ENCODE peak calls at places on chromosomes 5 and 9, in four cellular contexts. One of them, this sample, is unnamed.

GRCh38 chr5:25427233-25427632 is 782.5 kb upstream of the CDH10 start:
- DNase-seq in HepG2: no peak
- DNase-seq in SK-N-SH: no peak
- DNase-seq in H1: no peak
- DNase-seq in this sample: no peak

GRCh38 chr5:147310059-147310704 is 75.4 kb downstream of the STK32A start:
- DNase-seq in HepG2: no peak
- DNase-seq in SK-N-SH: peak
- DNase-seq in H1: no peak
- DNase-seq in this sample: peak

GRCh38 chr5:116507941-116508655 is 66.5 kb downstream of the SEMA6A start:
- DNase-seq in H1: no peak
- DNase-seq in SK-N-SH: no peak
- DNase-seq in HepG2: no peak
- DNase-seq in this sample: no peak

GRCh38 chr5:2111569-2112105 is 228.9 kb upstream of the IRX4 start:
- DNase-seq in H1: no peak
- DNase-seq in SK-N-SH: no peak
- DNase-seq in HepG2: no peak
- DNase-seq in this sample: no peak

GRCh38 chr5:145981612-145982571 is 45.5 kb downstream of the SH3RF2 start:
- DNase-seq in HepG2: peak
- DNase-seq in H1: no peak
- DNase-seq in SK-N-SH: no peak
- DNase-seq in this sample: peak

GRCh38 chr9:96491079-96491879 is 41.3 kb downstream of the HABP4 start:
- DNase-seq in H1: no peak
- DNase-seq in SK-N-SH: no peak
- DNase-seq in HepG2: peak
- DNase-seq in this sample: no peak

GRCh38 chr5:101306391-101307137 is 403.5 kb upstream of the ST8SIA4 start:
- DNase-seq in HepG2: no peak
- DNase-seq in H1: no peak
- DNase-seq in SK-N-SH: no peak
- DNase-seq in this sample: no peak

GRCh38 chr5:154723740-154724505 is 31.3 kb upstream of the LARP1 start:
- DNase-seq in H1: no peak
- DNase-seq in SK-N-SH: no peak
- DNase-seq in HepG2: no peak
- DNase-seq in this sample: no peak

GRCh38 chr5:138622051-138622450 is 46.9 kb upstream of the HSPA9 start:
- DNase-seq in SK-N-SH: no peak
- DNase-seq in HepG2: no peak
- DNase-seq in H1: no peak
- DNase-seq in this sample: no peak

GRCh38 chr5:6792911-6793451 is 79.7 kb downstream of the TENT4A start:
- DNase-seq in SK-N-SH: no peak
- DNase-seq in H1: no peak
- DNase-seq in HepG2: no peak
- DNase-seq in this sample: no peak

GRCh38 chr5:152932631-152933030 is 527.6 kb upstream of the NMUR2 start:
- DNase-seq in SK-N-SH: no peak
- DNase-seq in H1: no peak
- DNase-seq in HepG2: no peak
- DNase-seq in this sample: no peak

GRCh38 chr9:33649463-33649862 is 125.4 kb downstream of the ANKRD18B start:
- DNase-seq in H1: no peak
- DNase-seq in SK-N-SH: no peak
- DNase-seq in HepG2: no peak
- DNase-seq in this sample: no peak

GRCh38 chr5:32027717-32028321 is 146.3 kb downstream of the GOLPH3 start:
- DNase-seq in H1: no peak
- DNase-seq in HepG2: peak
- DNase-seq in SK-N-SH: no peak
- DNase-seq in this sample: no peak

GRCh38 chr5:73789851-73790281 is 163.9 kb downstream of the ARHGEF28 start:
- DNase-seq in SK-N-SH: no peak
- DNase-seq in HepG2: no peak
- DNase-seq in H1: no peak
- DNase-seq in this sample: no peak

GRCh38 chr5:150386024-150386855 is 26.5 kb downstream of the CD74 start:
- DNase-seq in SK-N-SH: no peak
- DNase-seq in HepG2: no peak
- DNase-seq in H1: no peak
- DNase-seq in this sample: no peak

GRCh38 chr9:75087279-75087823 is 604 bp downstream of the NMRK1 start:
- DNase-seq in SK-N-SH: no peak
- DNase-seq in HepG2: peak
- DNase-seq in H1: no peak
- DNase-seq in this sample: no peak

GRCh38 chr5:10457682-10458574 is 16.2 kb downstream of the ROPN1L start:
- DNase-seq in H1: no peak
- DNase-seq in SK-N-SH: peak
- DNase-seq in HepG2: no peak
- DNase-seq in this sample: peak

GRCh38 chr5:178249191-178249989 is 16.8 kb upstream of the PHYKPL start:
- DNase-seq in HepG2: no peak
- DNase-seq in H1: no peak
- DNase-seq in SK-N-SH: no peak
- DNase-seq in this sample: peak

DNA sequence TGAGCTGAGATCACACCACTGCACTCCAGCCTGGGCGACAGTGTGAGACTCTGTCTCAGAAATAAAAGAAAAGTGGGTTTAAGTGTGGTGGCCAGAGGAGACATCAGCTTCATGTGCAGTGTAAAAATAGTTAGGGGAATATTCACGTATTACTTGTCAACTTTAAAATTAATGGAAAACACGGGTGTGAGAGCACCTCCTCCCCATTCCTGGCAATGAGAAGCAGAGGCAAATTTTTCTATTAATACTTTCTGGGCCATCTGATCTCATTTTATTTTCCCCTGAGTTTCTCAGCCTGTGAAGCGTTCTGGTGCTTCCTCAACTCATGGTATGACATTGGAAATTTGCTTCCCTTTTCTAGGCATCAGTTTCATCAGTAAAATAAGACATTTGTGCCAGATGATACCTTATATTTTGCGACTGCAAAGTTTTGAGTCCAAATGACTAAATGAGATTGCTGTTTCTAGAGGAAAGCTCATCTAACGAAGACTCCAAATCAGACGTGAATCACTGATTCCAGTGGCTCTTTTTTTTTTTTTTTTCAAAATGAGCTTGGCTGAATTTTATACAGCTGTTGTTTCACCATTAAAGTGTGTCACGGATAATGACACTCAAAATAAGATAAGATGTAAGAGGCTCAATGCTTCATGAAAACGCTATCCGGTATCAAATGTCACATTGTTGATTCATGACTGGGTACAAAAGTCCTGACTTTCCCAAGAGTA is 104.6 kb downstream of the MSX2 start:
- DNase-seq in HepG2: no peak
- DNase-seq in SK-N-SH: no peak
- DNase-seq in H1: no peak
- DNase-seq in this sample: no peak
- TF ChIP-seq JUND in HepG2: no peak
- TF ChIP-seq JUND in SK-N-SH: no peak
- TF ChIP-seq JUND in H1: no peak
- TF ChIP-seq JUND in this sample: no peak

GRCh38 chr5:17223375-17224185 is 6.1 kb downstream of the BASP1 start:
- DNase-seq in HepG2: no peak
- DNase-seq in H1: no peak
- DNase-seq in SK-N-SH: no peak
- DNase-seq in this sample: no peak
- TF ChIP-seq JUND in HepG2: no peak
- TF ChIP-seq JUND in H1: no peak
- TF ChIP-seq JUND in SK-N-SH: no peak
- TF ChIP-seq JUND in this sample: no peak

GRCh38 chr5:17944046-17944445 is 309.8 kb downstream of the TAF11L14 start:
- DNase-seq in HepG2: no peak
- DNase-seq in H1: no peak
- DNase-seq in SK-N-SH: no peak
- DNase-seq in this sample: no peak
- TF ChIP-seq JUND in HepG2: no peak
- TF ChIP-seq JUND in H1: no peak
- TF ChIP-seq JUND in SK-N-SH: no peak
- TF ChIP-seq JUND in this sample: no peak

GRCh38 chr9:95092321-95093072 is 225.0 kb downstream of the FANCC start:
- DNase-seq in SK-N-SH: peak
- DNase-seq in HepG2: no peak
- DNase-seq in H1: no peak
- DNase-seq in this sample: no peak

GRCh38 chr9:95089916-95090791 is 227.4 kb downstream of the FANCC start:
- DNase-seq in SK-N-SH: peak
- DNase-seq in H1: no peak
- DNase-seq in HepG2: no peak
- DNase-seq in this sample: peak

GRCh38 chr9:95090871-95091573 is 226.5 kb downstream of the FANCC start:
- DNase-seq in HepG2: no peak
- DNase-seq in SK-N-SH: no peak
- DNase-seq in H1: no peak
- DNase-seq in this sample: no peak

GRCh38 chr9:95091971-95092320 is 225.6 kb downstream of the FANCC start:
- DNase-seq in HepG2: no peak
- DNase-seq in H1: no peak
- DNase-seq in SK-N-SH: no peak
- DNase-seq in this sample: no peak

GRCh38 chr9:95091574-95091970 is 225.9 kb downstream of the FANCC start:
- DNase-seq in H1: no peak
- DNase-seq in SK-N-SH: no peak
- DNase-seq in HepG2: no peak
- DNase-seq in this sample: no peak
- TF ChIP-seq JUND in H1: no peak
- TF ChIP-seq JUND in SK-N-SH: no peak
- TF ChIP-seq JUND in HepG2: no peak
- TF ChIP-seq JUND in this sample: no peak

GRCh38 chr5:95641803-95642220 is 4.8 kb upstream of the RFESD start:
- DNase-seq in SK-N-SH: no peak
- DNase-seq in HepG2: peak
- DNase-seq in H1: no peak
- DNase-seq in this sample: no peak

GRCh38 chr5:95647331-95647659 is 718 bp downstream of the RFESD start:
- DNase-seq in H1: no peak
- DNase-seq in HepG2: no peak
- DNase-seq in SK-N-SH: no peak
- DNase-seq in this sample: no peak

GRCh38 chr5:95643152-95643551 is 3.4 kb upstream of the RFESD start:
- DNase-seq in HepG2: no peak
- DNase-seq in SK-N-SH: no peak
- DNase-seq in H1: no peak
- DNase-seq in this sample: no peak

GRCh38 chr5:95646569-95647330 is at the start of gene RFESD:
- DNase-seq in H1: peak
- DNase-seq in HepG2: peak
- DNase-seq in SK-N-SH: peak
- DNase-seq in this sample: peak

DNA sequence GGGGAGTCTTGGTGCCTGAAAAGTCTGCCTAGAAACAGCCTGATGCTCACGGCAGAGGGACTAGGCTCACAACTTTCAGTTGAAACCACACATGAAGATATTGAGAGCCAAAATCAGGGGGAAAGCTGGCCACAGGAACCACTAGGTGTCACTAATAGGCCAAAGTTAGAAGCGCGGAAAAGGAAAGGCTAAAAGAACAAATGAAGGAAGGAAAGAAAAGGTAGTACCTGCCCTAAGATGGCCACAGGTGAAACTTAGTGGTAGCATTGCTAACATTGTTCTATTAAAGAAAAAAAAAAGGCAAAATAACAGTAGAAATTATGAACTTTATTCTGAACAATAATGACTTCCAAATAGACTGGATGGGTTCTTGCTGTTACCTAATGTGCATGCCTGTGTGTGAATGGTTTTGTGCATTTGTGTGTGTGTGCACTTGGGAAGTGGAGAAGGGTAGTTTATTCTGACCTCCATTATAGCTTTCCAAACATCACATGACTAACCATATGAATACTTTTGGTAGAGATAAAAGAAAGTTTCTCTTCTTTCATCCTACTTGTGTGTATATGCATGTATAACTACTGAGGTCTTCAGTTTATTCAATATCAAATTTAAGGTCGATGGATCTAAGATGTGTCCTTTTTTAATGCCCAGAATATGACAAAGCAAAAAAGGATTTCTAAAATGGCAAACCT is 2.1 kb upstream of the RFESD start:
- DNase-seq in SK-N-SH: peak
- DNase-seq in H1: peak
- DNase-seq in HepG2: peak
- DNase-seq in this sample: peak
- TF ChIP-seq JUND in SK-N-SH: no peak
- TF ChIP-seq JUND in H1: no peak
- TF ChIP-seq JUND in HepG2: no peak
- TF ChIP-seq JUND in this sample: no peak

GRCh38 chr9:77304543-77304942 is 127.2 kb downstream of the VPS13A start:
- DNase-seq in H1: no peak
- DNase-seq in HepG2: no peak
- DNase-seq in SK-N-SH: no peak
- DNase-seq in this sample: no peak

GRCh38 chr9:77305622-77306365 is 128.5 kb downstream of the VPS13A start:
- DNase-seq in HepG2: no peak
- DNase-seq in H1: no peak
- DNase-seq in SK-N-SH: no peak
- DNase-seq in this sample: no peak

GRCh38 chr9:77307166-77307565 is 129.8 kb downstream of the VPS13A start:
- DNase-seq in SK-N-SH: no peak
- DNase-seq in H1: no peak
- DNase-seq in HepG2: no peak
- DNase-seq in this sample: no peak
- TF ChIP-seq JUND in SK-N-SH: no peak
- TF ChIP-seq JUND in H1: no peak
- TF ChIP-seq JUND in HepG2: no peak
- TF ChIP-seq JUND in this sample: no peak